ENCODE peak calls at places on chromosomes 2 and 18, in four cellular contexts. One of them, this sample, is unnamed.

GRCh38 chr2:64052468-64053241 is 33.4 kb upstream of the VPS54 start:
- DNase-seq in SK-N-SH: peak
- DNase-seq in GM12878: no peak
- DNase-seq in HepG2: no peak
- DNase-seq in this sample: no peak

GRCh38 chr2:32632089-32632488 is 4.2 kb downstream of the TTC27 start:
- DNase-seq in HepG2: no peak
- DNase-seq in GM12878: no peak
- DNase-seq in SK-N-SH: no peak
- DNase-seq in this sample: no peak

GRCh38 chr2:165440367-165440766 is 29.1 kb upstream of the CSRNP3 start:
- DNase-seq in SK-N-SH: peak
- DNase-seq in GM12878: no peak
- DNase-seq in HepG2: no peak
- DNase-seq in this sample: no peak

GRCh38 chr18:12027046-12027445 is 45.7 kb downstream of the IMPA2 start:
- DNase-seq in SK-N-SH: no peak
- DNase-seq in HepG2: no peak
- DNase-seq in GM12878: no peak
- DNase-seq in this sample: no peak

GRCh38 chr2:24083567-24084385 is 858 bp downstream of the TP53I3 start:
- DNase-seq in SK-N-SH: peak
- DNase-seq in HepG2: peak
- DNase-seq in GM12878: peak
- DNase-seq in this sample: peak

GRCh38 chr2:20597868-20598183 is 53.1 kb downstream of the HS1BP3 start:
- DNase-seq in GM12878: no peak
- DNase-seq in HepG2: no peak
- DNase-seq in SK-N-SH: no peak
- DNase-seq in this sample: no peak

GRCh38 chr2:118672571-118673158 is 174.8 kb downstream of the EN1 start:
- DNase-seq in SK-N-SH: no peak
- DNase-seq in HepG2: no peak
- DNase-seq in GM12878: no peak
- DNase-seq in this sample: no peak

GRCh38 chr2:95294579-95295250 is 2.4 kb upstream of the KCNIP3 start:
- DNase-seq in SK-N-SH: no peak
- DNase-seq in HepG2: no peak
- DNase-seq in GM12878: no peak
- DNase-seq in this sample: no peak

GRCh38 chr2:223215136-223215535 is 163.1 kb downstream of the KCNE4 start:
- DNase-seq in SK-N-SH: no peak
- DNase-seq in GM12878: no peak
- DNase-seq in HepG2: no peak
- DNase-seq in this sample: no peak

GRCh38 chr2:3495956-3496355 is 23.4 kb downstream of the ADI1 start:
- DNase-seq in SK-N-SH: no peak
- DNase-seq in HepG2: no peak
- DNase-seq in GM12878: no peak
- DNase-seq in this sample: no peak

GRCh38 chr18:60053747-60054304 is 154.0 kb downstream of the PMAIP1 start:
- DNase-seq in HepG2: peak
- DNase-seq in SK-N-SH: no peak
- DNase-seq in GM12878: peak
- DNase-seq in this sample: no peak

DNA sequence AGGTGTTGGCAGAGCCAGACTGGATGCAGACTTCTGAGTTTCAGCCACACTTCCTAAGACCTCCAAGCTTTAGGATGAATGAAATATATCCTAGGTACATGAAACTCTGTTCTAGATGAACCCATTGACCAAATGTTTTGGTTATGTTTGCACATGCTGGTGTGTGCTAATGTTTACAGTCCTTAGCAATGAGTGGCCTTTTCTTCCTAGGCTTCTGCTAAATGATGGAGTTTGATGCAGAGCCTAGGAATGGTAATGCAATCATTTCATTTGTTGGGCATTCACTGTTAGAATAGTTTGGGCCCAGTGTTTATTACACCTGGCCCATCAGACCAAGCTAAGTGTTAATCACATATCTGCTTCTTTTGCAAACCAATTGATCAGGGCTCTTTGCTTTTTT is 464.7 kb downstream of the MEIS1 start:
- DNase-seq in HepG2: no peak
- DNase-seq in GM12878: no peak
- DNase-seq in SK-N-SH: no peak
- DNase-seq in this sample: no peak
- TF ChIP-seq TCF12 in HepG2: no peak
- TF ChIP-seq TCF12 in GM12878: no peak
- TF ChIP-seq TCF12 in SK-N-SH: no peak
- TF ChIP-seq TCF12 in this sample: no peak

GRCh38 chr2:69768217-69768616 is 26.3 kb downstream of the ANXA4 start:
- DNase-seq in GM12878: no peak
- DNase-seq in SK-N-SH: no peak
- DNase-seq in HepG2: no peak
- DNase-seq in this sample: no peak

GRCh38 chr2:69767034-69767433 is 25.1 kb downstream of the ANXA4 start:
- DNase-seq in GM12878: no peak
- DNase-seq in HepG2: no peak
- DNase-seq in SK-N-SH: no peak
- DNase-seq in this sample: no peak

GRCh38 chr2:69770193-69770702 is 28.3 kb downstream of the ANXA4 start:
- DNase-seq in SK-N-SH: no peak
- DNase-seq in GM12878: no peak
- DNase-seq in HepG2: peak
- DNase-seq in this sample: no peak

GRCh38 chr2:69770747-69771146 is 28.8 kb downstream of the ANXA4 start:
- DNase-seq in SK-N-SH: no peak
- DNase-seq in HepG2: no peak
- DNase-seq in GM12878: no peak
- DNase-seq in this sample: no peak

DNA sequence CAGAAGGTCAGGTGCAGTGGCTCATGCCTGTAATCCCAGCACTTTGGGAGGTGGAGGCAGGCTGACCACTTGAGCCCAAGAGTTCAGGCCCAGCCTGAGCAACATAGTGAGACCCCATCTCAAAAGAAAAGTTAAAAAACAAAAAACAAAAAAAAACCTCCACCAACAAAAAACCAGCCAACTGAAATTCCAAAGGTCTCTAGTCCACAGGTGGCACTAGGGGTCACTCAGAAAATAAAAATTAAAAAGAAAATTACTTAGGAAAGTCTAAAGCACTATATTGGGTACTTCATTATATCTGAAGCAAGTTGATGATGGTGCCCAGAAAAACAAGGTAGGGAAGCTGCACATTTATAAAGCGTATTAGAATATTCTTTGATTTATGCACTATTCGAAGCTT is 26.9 kb downstream of the ANXA4 start:
- DNase-seq in GM12878: no peak
- DNase-seq in SK-N-SH: no peak
- DNase-seq in HepG2: no peak
- DNase-seq in this sample: no peak
- TF ChIP-seq TCF12 in GM12878: no peak
- TF ChIP-seq TCF12 in SK-N-SH: no peak
- TF ChIP-seq TCF12 in HepG2: no peak
- TF ChIP-seq TCF12 in this sample: no peak

GRCh38 chr2:201261911-201262310 is 1.6 kb downstream of the CASP8 start:
- DNase-seq in GM12878: no peak
- DNase-seq in HepG2: no peak
- DNase-seq in SK-N-SH: no peak
- DNase-seq in this sample: peak
- TF ChIP-seq TCF12 in GM12878: no peak
- TF ChIP-seq TCF12 in HepG2: no peak
- TF ChIP-seq TCF12 in SK-N-SH: no peak
- TF ChIP-seq TCF12 in this sample: no peak

GRCh38 chr2:38113999-38114708 is 38.2 kb upstream of the CYP1B1 start:
- DNase-seq in HepG2: no peak
- DNase-seq in GM12878: no peak
- DNase-seq in SK-N-SH: no peak
- DNase-seq in this sample: no peak

GRCh38 chr2:38120829-38121228 is 44.9 kb upstream of the CYP1B1 start:
- DNase-seq in SK-N-SH: no peak
- DNase-seq in GM12878: no peak
- DNase-seq in HepG2: no peak
- DNase-seq in this sample: no peak

GRCh38 chr2:38113036-38113435 is 37.1 kb upstream of the CYP1B1 start:
- DNase-seq in GM12878: no peak
- DNase-seq in SK-N-SH: no peak
- DNase-seq in HepG2: no peak
- DNase-seq in this sample: no peak

GRCh38 chr2:38115216-38116012 is 39.5 kb upstream of the CYP1B1 start:
- DNase-seq in GM12878: peak
- DNase-seq in SK-N-SH: peak
- DNase-seq in HepG2: peak
- DNase-seq in this sample: peak

GRCh38 chr2:38116762-38117161 is 40.8 kb upstream of the CYP1B1 start:
- DNase-seq in HepG2: no peak
- DNase-seq in SK-N-SH: no peak
- DNase-seq in GM12878: no peak
- DNase-seq in this sample: no peak
- TF ChIP-seq TCF12 in HepG2: no peak
- TF ChIP-seq TCF12 in SK-N-SH: no peak
- TF ChIP-seq TCF12 in GM12878: no peak
- TF ChIP-seq TCF12 in this sample: no peak

GRCh38 chr2:26670931-26671460 is 21.5 kb upstream of the KCNK3 start:
- DNase-seq in HepG2: no peak
- DNase-seq in GM12878: no peak
- DNase-seq in SK-N-SH: no peak
- DNase-seq in this sample: no peak
- TF ChIP-seq TCF12 in HepG2: no peak
- TF ChIP-seq TCF12 in GM12878: no peak
- TF ChIP-seq TCF12 in SK-N-SH: no peak
- TF ChIP-seq TCF12 in this sample: no peak

DNA sequence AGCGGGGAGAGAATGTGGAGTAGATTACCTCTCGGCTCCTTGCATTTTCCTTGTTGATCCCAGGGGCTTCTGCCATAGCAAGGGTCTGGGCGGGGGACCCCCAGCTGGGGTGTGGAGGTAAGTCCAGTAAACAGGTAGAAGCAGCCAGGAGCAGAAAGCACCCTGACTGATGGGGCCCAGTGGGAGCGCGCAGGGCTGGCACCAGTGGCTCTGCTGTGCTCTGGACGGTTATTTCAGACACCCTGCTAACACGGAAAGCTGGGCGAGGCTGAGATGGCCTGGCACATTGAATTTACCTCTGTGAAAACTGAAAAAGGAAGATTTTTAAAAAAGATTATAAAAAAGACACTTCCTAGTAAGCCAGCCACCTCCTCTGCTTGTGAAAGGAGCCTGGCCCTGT is 109.6 kb upstream of the STPG4 start:
- DNase-seq in HepG2: no peak
- DNase-seq in SK-N-SH: no peak
- DNase-seq in GM12878: no peak
- DNase-seq in this sample: no peak
- TF ChIP-seq TCF12 in HepG2: no peak
- TF ChIP-seq TCF12 in SK-N-SH: no peak
- TF ChIP-seq TCF12 in GM12878: no peak
- TF ChIP-seq TCF12 in this sample: no peak

GRCh38 chr2:201228912-201229290 is 31.4 kb upstream of the CASP8 start:
- DNase-seq in HepG2: no peak
- DNase-seq in SK-N-SH: no peak
- DNase-seq in GM12878: no peak
- DNase-seq in this sample: no peak
- TF ChIP-seq TCF12 in HepG2: no peak
- TF ChIP-seq TCF12 in SK-N-SH: no peak
- TF ChIP-seq TCF12 in GM12878: no peak
- TF ChIP-seq TCF12 in this sample: no peak

GRCh38 chr2:128577141-128577930 is 258.7 kb upstream of the HS6ST1 start:
- DNase-seq in SK-N-SH: no peak
- DNase-seq in GM12878: no peak
- DNase-seq in HepG2: no peak
- DNase-seq in this sample: no peak
- TF ChIP-seq TCF12 in SK-N-SH: no peak
- TF ChIP-seq TCF12 in GM12878: no peak
- TF ChIP-seq TCF12 in HepG2: no peak
- TF ChIP-seq TCF12 in this sample: no peak